ENCODE peak calls at places on chromosomes 2 and 18, in seven cellular contexts. T is GM13976; U is astrocyte of the spinal cord; P is CD8-positive, alpha-beta T cell; M is H1; R is left lung; F is CD4-positive, alpha-beta T cell. C is an unnamed sample.

GRCh38 chr2:31038385-31038784 is 99.9 kb downstream of the GALNT14 start:
- DNase-seq in T (no peak), U (no peak), P (no peak), M (peak), R (no peak), F (no peak), C (no peak)

GRCh38 chr2:60819155-60819862 is 62.1 kb upstream of the REL start:
- DNase-seq in T (no peak), U (no peak), P (peak), M (no peak), R (no peak), F (peak), C (no peak)

GRCh38 chr2:218357194-218358177 is 829 bp downstream of the CATIP start:
- DNase-seq in T (peak), U (no peak), P (no peak), M (no peak), R (no peak), F (no peak), C (no peak)

GRCh38 chr2:216989335-216990129 is 129.7 kb upstream of the TNP1 start:
- DNase-seq in T (no peak), U (peak), P (no peak), M (no peak), R (no peak), F (no peak), C (no peak)

GRCh38 chr2:186477782-186478181 is 8.3 kb upstream of the ZC3H15 start:
- DNase-seq in T (no peak), U (no peak), P (no peak), M (no peak), R (no peak), F (no peak), C (no peak)

GRCh38 chr18:379665-380356 is 112.0 kb upstream of the THOC1 start:
- DNase-seq in T (no peak), U (no peak), P (no peak), M (no peak), R (no peak), F (no peak), C (no peak)

GRCh38 chr2:215137741-215138340 is 585 bp downstream of the ABCA12 start:
- DNase-seq in T (no peak), U (peak), P (no peak), M (no peak), R (no peak), F (no peak), C (no peak)

GRCh38 chr2:163602196-163602595 is 133.6 kb downstream of the FIGN start:
- DNase-seq in T (no peak), U (no peak), P (no peak), M (no peak), R (no peak), F (no peak), C (no peak)

GRCh38 chr2:149365826-149366583 is 35.6 kb downstream of the LYPD6 start:
- DNase-seq in T (no peak), U (peak), P (no peak), M (no peak), R (no peak), F (no peak), C (no peak)

GRCh38 chr2:241507430-241508239 is 749 bp downstream of the STK25 start:
- DNase-seq in T (peak), U (peak), P (peak), M (peak), R (peak), F (no peak), C (peak)

GRCh38 chr2:196670342-196670741 is 30.8 kb downstream of the CCDC150 start:
- DNase-seq in T (peak), U (no peak), P (no peak), M (no peak), R (no peak), F (no peak), C (no peak)

GRCh38 chr2:215713393-215713792 is 277.5 kb upstream of the FN1 start:
- DNase-seq in T (no peak), U (peak), P (no peak), M (no peak), R (no peak), F (no peak), C (no peak)

GRCh38 chr2:28915939-28916338 is 21.5 kb downstream of the WDR43 start:
- DNase-seq in T (no peak), U (no peak), P (no peak), M (no peak), R (no peak), F (no peak), C (no peak)

GRCh38 chr2:96138146-96139145 is at the start of gene ASTL:
- DNase-seq in T (peak), U (peak), P (peak), M (peak), R (peak), F (peak), C (peak)

GRCh38 chr2:82790277-82791021 is 1668.6 kb downstream of the SUCLG1 start:
- DNase-seq in T (no peak), U (peak), P (no peak), M (no peak), R (no peak), F (no peak), C (no peak)

GRCh38 chr2:85405076-85405402 is 5.1 kb downstream of the CAPG start:
- DNase-seq in T (no peak), U (no peak), P (no peak), M (no peak), R (no peak), F (no peak), C (no peak)

GRCh38 chr2:219619235-219619634 is 8.2 kb upstream of the SLC4A3 start:
- DNase-seq in T (no peak), U (no peak), P (no peak), M (no peak), R (no peak), F (no peak), C (no peak)
- TF ChIP-seq CTCF in T (no peak), U (no peak), P (no peak), M (peak), R (no peak), F (no peak), C (peak)

DNA sequence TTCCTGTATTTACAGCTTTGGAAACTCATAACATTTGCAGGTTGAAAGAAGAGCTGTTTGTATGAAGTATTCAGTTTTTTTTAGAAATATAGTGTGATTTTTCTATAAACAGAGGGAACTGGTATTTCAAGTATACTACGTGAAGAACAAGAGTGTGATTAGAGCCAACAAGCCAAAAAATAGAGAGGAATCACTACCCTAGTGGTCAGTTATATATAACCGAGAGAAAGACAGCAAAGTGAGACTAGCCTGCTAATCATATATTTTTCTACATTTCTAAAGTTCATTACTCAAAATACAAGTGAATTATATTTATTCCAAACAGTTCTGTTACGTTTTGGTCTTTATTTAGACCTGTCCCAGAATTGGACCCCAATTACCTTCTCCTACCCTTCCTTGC is 444.8 kb upstream of the NRP2 start:
- DNase-seq in T (no peak), U (no peak), P (no peak), M (no peak), R (no peak), F (no peak), C (no peak)
- TF ChIP-seq CTCF in T (no peak), U (peak), P (no peak), M (peak), R (no peak), F (no peak), C (peak)

GRCh38 chr18:24176727-24177416 is 38.0 kb downstream of the CABYR start:
- DNase-seq in T (peak), U (peak), P (no peak), M (peak), R (no peak), F (peak), C (peak)
- TF ChIP-seq CTCF in T (peak), U (peak), P (no peak), M (peak), R (peak), F (peak), C (peak)

DNA sequence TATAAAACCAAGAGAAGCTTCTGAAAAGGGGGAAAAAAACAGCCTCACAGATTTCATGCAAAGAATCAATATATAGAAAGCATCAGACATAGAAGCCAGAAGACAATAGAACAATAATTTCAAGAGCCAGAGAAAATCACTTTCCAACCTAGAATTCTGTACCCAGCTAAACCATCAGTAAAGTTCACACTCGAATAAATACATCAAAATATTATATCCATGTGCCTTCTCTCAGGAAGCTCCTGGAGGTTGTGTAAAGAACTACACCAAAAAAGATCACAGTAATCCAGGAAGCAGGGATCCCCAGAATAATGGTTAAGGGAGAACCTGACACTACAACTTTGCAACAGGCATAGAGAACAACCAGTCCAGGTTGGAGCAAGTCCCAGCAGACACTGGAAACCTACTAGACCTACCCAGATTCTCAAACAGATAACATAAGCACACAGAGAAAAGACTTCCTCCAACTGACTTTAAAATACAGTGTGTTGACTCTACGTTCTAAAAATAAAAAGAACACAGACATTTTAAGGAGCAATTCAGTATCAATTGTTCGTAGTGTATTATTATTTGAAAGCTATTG is 401.9 kb upstream of the HS6ST1 start:
- DNase-seq in T (no peak), U (no peak), P (no peak), M (no peak), R (no peak), F (no peak), C (no peak)
- TF ChIP-seq CTCF in T (no peak), U (no peak), P (no peak), M (peak), R (no peak), F (no peak), C (peak)

GRCh38 chr18:8324343-8325065 is 284.7 kb upstream of the RAB12 start:
- DNase-seq in T (no peak), U (no peak), P (no peak), M (no peak), R (no peak), F (no peak), C (no peak)
- TF ChIP-seq CTCF in T (no peak), U (peak), P (no peak), M (peak), R (no peak), F (no peak), C (no peak)

C was measured in progenitor cell of endocrine pancreas.